ENCODE peak calls at places on chromosomes 6 and 20, in four cellular contexts. One of them, this sample, is unnamed.

GRCh38 chr6:110561708-110562107 is 85.3 kb upstream of the SLC22A16 start:
- DNase-seq in A549: no peak
- DNase-seq in heart left ventricle: no peak
- DNase-seq in H1: no peak
- DNase-seq in this sample: no peak

GRCh38 chr6:97669191-97669651 is 386.2 kb upstream of the MMS22L start:
- DNase-seq in A549: no peak
- DNase-seq in heart left ventricle: peak; percentile 26
- DNase-seq in H1: no peak
- DNase-seq in this sample: no peak

GRCh38 chr6:92132446-92132845 is 1286.9 kb downstream of the EPHA7 start:
- DNase-seq in A549: no peak
- DNase-seq in heart left ventricle: no peak
- DNase-seq in H1: no peak
- DNase-seq in this sample: no peak

GRCh38 chr20:46791722-46792416 is 82.4 kb downstream of the SLC2A10 start:
- DNase-seq in A549: no peak
- DNase-seq in heart left ventricle: no peak
- DNase-seq in H1: no peak
- DNase-seq in this sample: no peak

GRCh38 chr6:139846538-139847321 is 472.3 kb upstream of the CITED2 start:
- DNase-seq in A549: no peak
- DNase-seq in heart left ventricle: peak; percentile 26
- DNase-seq in H1: peak; percentile 7
- DNase-seq in this sample: no peak

GRCh38 chr6:83057705-83058321 is 7.8 kb downstream of the UBE3D start:
- DNase-seq in A549: peak; percentile 25
- DNase-seq in heart left ventricle: peak; percentile 26
- DNase-seq in H1: no peak
- DNase-seq in this sample: peak; percentile 48

GRCh38 chr20:47981242-47981641 is 196.0 kb upstream of the SULF2 start:
- DNase-seq in A549: no peak
- DNase-seq in heart left ventricle: no peak
- DNase-seq in H1: no peak
- DNase-seq in this sample: no peak

GRCh38 chr20:20755674-20756319 is 43.4 kb upstream of the RALGAPA2 start:
- DNase-seq in A549: no peak
- DNase-seq in heart left ventricle: no peak
- DNase-seq in H1: no peak
- DNase-seq in this sample: no peak

GRCh38 chr6:24802271-24803059 is 3.7 kb upstream of the ARMH2 start:
- DNase-seq in A549: no peak
- DNase-seq in heart left ventricle: no peak
- DNase-seq in H1: no peak
- DNase-seq in this sample: no peak

GRCh38 chr6:52253494-52253893 is 9.2 kb upstream of the IL17F start:
- DNase-seq in A549: no peak
- DNase-seq in heart left ventricle: no peak
- DNase-seq in H1: no peak
- DNase-seq in this sample: no peak

GRCh38 chr6:113329942-113330897 is 526.9 kb upstream of the MARCKS start:
- DNase-seq in A549: no peak
- DNase-seq in heart left ventricle: no peak
- DNase-seq in H1: no peak
- DNase-seq in this sample: no peak

GRCh38 chr20:59598625-59599310 is 5.6 kb upstream of the PHACTR3 start:
- DNase-seq in A549: peak; percentile 71
- DNase-seq in heart left ventricle: peak; percentile 32
- DNase-seq in H1: no peak
- DNase-seq in this sample: peak; percentile 37

GRCh38 chr6:44381739-44382138 is 5.8 kb upstream of the CDC5L start:
- DNase-seq in A549: no peak
- DNase-seq in heart left ventricle: peak; percentile 34
- DNase-seq in H1: no peak
- DNase-seq in this sample: peak; percentile 22

GRCh38 chr20:34951252-34951651 is 4.4 kb downstream of the GSS start:
- DNase-seq in A549: no peak
- DNase-seq in heart left ventricle: no peak
- DNase-seq in H1: no peak
- DNase-seq in this sample: no peak

GRCh38 chr6:135126034-135126433 is 55.1 kb upstream of the MYB start:
- DNase-seq in A549: no peak
- DNase-seq in heart left ventricle: no peak
- DNase-seq in H1: no peak
- DNase-seq in this sample: no peak
- H3K4me1 ChIP-seq in A549: no peaks in the 10 kb centered on the region
- H3K4me1 ChIP-seq in heart left ventricle: no peaks in the 10 kb centered on the region
- H3K4me1 ChIP-seq in H1: no peaks in the 10 kb centered on the region
- H3K4me1 ChIP-seq in this sample: no peaks in the 10 kb centered on the region

GRCh38 chr6:23176471-23176870 is 607.1 kb downstream of the HDGFL1 start:
- DNase-seq in A549: no peak
- DNase-seq in heart left ventricle: no peak
- DNase-seq in H1: no peak
- DNase-seq in this sample: no peak

GRCh38 chr6:23179994-23180393 is 610.6 kb downstream of the HDGFL1 start:
- DNase-seq in A549: no peak
- DNase-seq in heart left ventricle: no peak
- DNase-seq in H1: no peak
- DNase-seq in this sample: no peak

GRCh38 chr6:23174781-23175361 is 605.5 kb downstream of the HDGFL1 start:
- DNase-seq in A549: peak; percentile 36
- DNase-seq in heart left ventricle: no peak
- DNase-seq in H1: no peak
- DNase-seq in this sample: no peak

GRCh38 chr6:23175391-23175790 is 606.0 kb downstream of the HDGFL1 start:
- DNase-seq in A549: no peak
- DNase-seq in heart left ventricle: no peak
- DNase-seq in H1: no peak
- DNase-seq in this sample: no peak

GRCh38 chr6:23176883-23177282 is 607.5 kb downstream of the HDGFL1 start:
- DNase-seq in A549: no peak
- DNase-seq in heart left ventricle: no peak
- DNase-seq in H1: no peak
- DNase-seq in this sample: no peak
- TF ChIP-seq CTCF in A549: no peak
- TF ChIP-seq CTCF in heart left ventricle: peak; percentile 25
- TF ChIP-seq CTCF in H1: no peak
- TF ChIP-seq CTCF in this sample: no peak

GRCh38 chr6:34128045-34128444 is 17.8 kb downstream of the GRM4 start:
- DNase-seq in A549: no peak
- DNase-seq in heart left ventricle: no peak
- DNase-seq in H1: no peak
- DNase-seq in this sample: no peak
- H3K4me3 ChIP-seq in A549: no peak overlapping the region
- H3K4me3 ChIP-seq in heart left ventricle: no peak overlapping the region
- H3K4me3 ChIP-seq in H1: no peak overlapping the region
- H3K4me3 ChIP-seq in this sample: no peak overlapping the region

GRCh38 chr20:33838035-33838864 is 27.1 kb downstream of the CHMP4B start:
- DNase-seq in A549: no peak
- DNase-seq in heart left ventricle: no peak
- DNase-seq in H1: no peak
- DNase-seq in this sample: no peak
- H3K4me1 ChIP-seq in A549: peaks cover 6% of the 10 kb centered on the region
- H3K4me1 ChIP-seq in heart left ventricle: peaks cover 78% of the 10 kb centered on the region
- H3K4me1 ChIP-seq in H1: no peaks in the 10 kb centered on the region
- H3K4me1 ChIP-seq in this sample: peaks cover 86% of the 10 kb centered on the region

DNA sequence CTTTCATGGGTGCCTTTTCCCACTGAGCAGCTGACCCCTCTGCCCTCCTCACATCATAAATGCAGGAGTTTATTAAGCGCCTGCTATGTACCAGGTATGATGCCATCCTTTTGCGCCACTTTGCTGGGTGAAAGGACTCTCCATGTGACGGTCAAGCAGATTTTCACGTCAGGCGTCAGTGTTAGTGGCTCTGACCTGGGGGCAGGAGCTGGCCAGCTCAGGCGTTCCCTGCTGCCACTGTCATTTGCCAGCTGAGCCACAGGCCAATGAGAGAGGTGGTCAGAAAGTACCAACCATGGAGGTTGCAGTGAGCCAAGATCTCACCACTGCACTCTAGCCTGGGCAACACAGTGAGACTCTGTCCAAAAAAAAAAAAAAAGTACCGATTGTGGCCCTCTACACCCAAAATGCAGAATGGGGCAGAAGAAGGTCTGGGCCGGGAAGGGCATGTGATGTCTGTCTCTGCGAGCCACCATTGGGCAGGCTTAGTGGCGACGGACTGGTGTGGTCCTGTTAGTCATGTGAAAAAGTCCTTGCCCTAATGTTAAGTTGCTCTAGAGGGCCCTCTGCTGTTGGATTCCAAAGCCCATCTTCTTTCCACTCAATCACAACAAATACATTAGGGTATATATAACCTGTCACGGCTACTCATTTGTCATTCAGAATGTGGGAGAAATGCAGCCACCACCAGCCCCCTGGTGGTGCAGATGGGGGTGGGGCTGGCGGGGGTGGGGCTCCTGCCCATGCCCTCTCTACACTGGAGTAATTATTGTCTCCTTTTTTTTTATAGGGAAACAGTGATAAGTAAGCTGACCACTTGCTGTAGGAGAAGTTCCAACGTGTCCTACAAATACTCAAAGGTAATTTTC is 18.4 kb upstream of the SLC22A1 start:
- DNase-seq in A549: peak; percentile 27
- DNase-seq in heart left ventricle: no peak
- DNase-seq in H1: no peak
- DNase-seq in this sample: no peak
- TF ChIP-seq CTCF in A549: peak; percentile 32
- TF ChIP-seq CTCF in heart left ventricle: peak; percentile 44
- TF ChIP-seq CTCF in H1: peak; percentile 57
- TF ChIP-seq CTCF in this sample: no peak

GRCh38 chr6:42260424-42260888 is 42.8 kb upstream of the MRPS10 start:
- DNase-seq in A549: peak; percentile 40
- DNase-seq in heart left ventricle: peak; percentile 25
- DNase-seq in H1: no peak
- DNase-seq in this sample: peak; percentile 39

GRCh38 chr6:42259841-42260395 is 42.3 kb upstream of the MRPS10 start:
- DNase-seq in A549: no peak
- DNase-seq in heart left ventricle: no peak
- DNase-seq in H1: no peak
- DNase-seq in this sample: peak; percentile 36

GRCh38 chr6:42263165-42263852 is 45.6 kb upstream of the MRPS10 start:
- DNase-seq in A549: no peak
- DNase-seq in heart left ventricle: no peak
- DNase-seq in H1: no peak
- DNase-seq in this sample: no peak

GRCh38 chr6:42259286-42259685 is 41.6 kb upstream of the MRPS10 start:
- DNase-seq in A549: no peak
- DNase-seq in heart left ventricle: no peak
- DNase-seq in H1: no peak
- DNase-seq in this sample: no peak

GRCh38 chr6:42260972-42261371 is 43.3 kb upstream of the MRPS10 start:
- DNase-seq in A549: peak; percentile 52
- DNase-seq in heart left ventricle: no peak
- DNase-seq in H1: no peak
- DNase-seq in this sample: peak; percentile 41
- H3K4me3 ChIP-seq in A549: no peak overlapping the region
- H3K4me3 ChIP-seq in heart left ventricle: no peak overlapping the region
- H3K4me3 ChIP-seq in H1: no peak overlapping the region
- H3K4me3 ChIP-seq in this sample: no peak overlapping the region